ENCODE peak calls at places on chromosomes 2 and 18, in seven cellular contexts. T is adrenal gland, Q is psoas muscle, D is A549, U is body of pancreas, F is astrocyte, C is tibial artery. E is an unnamed sample.

GRCh38 chr2:240672701-240673190 is 9.9 kb downstream of the AQP12B start:
- DNase-seq in T (no peak), Q (peak; percentile 60), D (no peak), U (no peak), F (no peak), C (no peak), E (no peak)

GRCh38 chr2:25617948-25618646 is 55.3 kb downstream of the DTNB start:
- DNase-seq in T (no peak), Q (no peak), D (peak; percentile 52), U (peak; percentile 4), F (peak; percentile 91), C (no peak), E (no peak)

GRCh38 chr2:192000196-192000990 is 153.5 kb upstream of the CAVIN2 start:
- DNase-seq in T (no peak), Q (no peak), D (no peak), U (no peak), F (no peak), C (no peak), E (no peak)

GRCh38 chr2:222722327-222722946 is 51.0 kb downstream of the MOGAT1 start:
- DNase-seq in T (no peak), Q (no peak), D (no peak), U (no peak), F (peak; percentile 88), C (no peak), E (no peak)

GRCh38 chr18:24616638-24617037 is 156.2 kb downstream of the HRH4 start:
- DNase-seq in T (no peak), Q (no peak), D (no peak), U (no peak), F (no peak), C (no peak), E (no peak)

GRCh38 chr2:127674241-127675209 is 805 bp downstream of the LIMS2 start:
- DNase-seq in T (no peak), Q (peak; percentile 65), D (no peak), U (peak; percentile 14), F (no peak), C (peak; percentile 61), E (no peak)

GRCh38 chr18:77084757-77085035 is 47.9 kb downstream of the MBP start:
- DNase-seq in T (no peak), Q (no peak), D (no peak), U (peak; percentile 54), F (peak; percentile 19), C (no peak), E (no peak)

GRCh38 chr18:42028232-42028832 is 73.3 kb downstream of the PIK3C3 start:
- DNase-seq in T (peak; percentile 22), Q (no peak), D (peak; percentile 9), U (peak; percentile 19), F (peak; percentile 10), C (no peak), E (no peak)

GRCh38 chr18:52070295-52070756 is 269.7 kb upstream of the DCC start:
- DNase-seq in T (no peak), Q (no peak), D (no peak), U (no peak), F (no peak), C (no peak), E (no peak)

GRCh38 chr2:128731994-128732650 is 413.5 kb upstream of the HS6ST1 start:
- DNase-seq in T (no peak), Q (no peak), D (no peak), U (no peak), F (no peak), C (no peak), E (no peak)

GRCh38 chr2:227884511-227884947 is 13.1 kb downstream of the DAW1 start:
- DNase-seq in T (peak; percentile 57), Q (peak; percentile 67), D (peak; percentile 79), U (peak; percentile 85), F (peak; percentile 50), C (peak; percentile 68), E (peak; percentile 22)

GRCh38 chr2:137928547-137929503 is 35.4 kb upstream of the HNMT start:
- DNase-seq in T (no peak), Q (no peak), D (peak; percentile 43), U (no peak), F (peak; percentile 90), C (no peak), E (no peak)

GRCh38 chr2:7083580-7084509 is 166.6 kb downstream of the RNF144A start:
- DNase-seq in T (no peak), Q (no peak), D (peak; percentile 64), U (no peak), F (peak; percentile 18), C (no peak), E (no peak)

GRCh38 chr2:64143154-64144056 is 815 bp downstream of the PELI1 start:
- DNase-seq in T (peak; percentile 29), Q (peak; percentile 64), D (peak; percentile 28), U (peak; percentile 25), F (peak; percentile 26), C (no peak), E (peak; percentile 24)

GRCh38 chr2:47404356-47404755 is 1.4 kb downstream of the MSH2 start:
- DNase-seq in T (no peak), Q (no peak), D (no peak), U (no peak), F (no peak), C (no peak), E (no peak)

GRCh38 chr2:158297606-158298005 is 158.9 kb downstream of the CCDC148 start:
- DNase-seq in T (no peak), Q (no peak), D (no peak), U (no peak), F (peak; percentile 12), C (no peak), E (no peak)

GRCh38 chr2:3692375-3692774 is 11.0 kb upstream of the DCDC2C start:
- DNase-seq in T (no peak), Q (no peak), D (peak; percentile 49), U (no peak), F (no peak), C (no peak), E (no peak)

GRCh38 chr2:26816893-26817292 is 31.0 kb downstream of the CENPA start:
- DNase-seq in T (no peak), Q (no peak), D (no peak), U (no peak), F (no peak), C (no peak), E (no peak)

GRCh38 chr2:98134138-98134537 is 47.2 kb downstream of the VWA3B start:
- DNase-seq in T (no peak), Q (peak; percentile 64), D (no peak), U (peak; percentile 10), F (peak; percentile 36), C (no peak), E (no peak)

GRCh38 chr2:25310965-25311865 is 30.5 kb downstream of the DNMT3A start:
- DNase-seq in T (peak; percentile 77), Q (no peak), D (no peak), U (peak; percentile 91), F (no peak), C (no peak), E (no peak)

GRCh38 chr2:29694741-29695140 is 226.6 kb downstream of the ALK start:
- DNase-seq in T (no peak), Q (no peak), D (no peak), U (no peak), F (no peak), C (no peak), E (no peak)

GRCh38 chr2:236745420-236746210 is 176.0 kb downstream of the ACKR3 start:
- DNase-seq in T (no peak), Q (no peak), D (peak; percentile 79), U (peak; percentile 50), F (peak; percentile 91), C (peak; percentile 49), E (no peak)

GRCh38 chr2:218383892-218384519 is 1.9 kb downstream of the SLC11A1 start:
- DNase-seq in T (no peak), Q (no peak), D (no peak), U (peak; percentile 28), F (no peak), C (peak; percentile 33), E (no peak)

DNA sequence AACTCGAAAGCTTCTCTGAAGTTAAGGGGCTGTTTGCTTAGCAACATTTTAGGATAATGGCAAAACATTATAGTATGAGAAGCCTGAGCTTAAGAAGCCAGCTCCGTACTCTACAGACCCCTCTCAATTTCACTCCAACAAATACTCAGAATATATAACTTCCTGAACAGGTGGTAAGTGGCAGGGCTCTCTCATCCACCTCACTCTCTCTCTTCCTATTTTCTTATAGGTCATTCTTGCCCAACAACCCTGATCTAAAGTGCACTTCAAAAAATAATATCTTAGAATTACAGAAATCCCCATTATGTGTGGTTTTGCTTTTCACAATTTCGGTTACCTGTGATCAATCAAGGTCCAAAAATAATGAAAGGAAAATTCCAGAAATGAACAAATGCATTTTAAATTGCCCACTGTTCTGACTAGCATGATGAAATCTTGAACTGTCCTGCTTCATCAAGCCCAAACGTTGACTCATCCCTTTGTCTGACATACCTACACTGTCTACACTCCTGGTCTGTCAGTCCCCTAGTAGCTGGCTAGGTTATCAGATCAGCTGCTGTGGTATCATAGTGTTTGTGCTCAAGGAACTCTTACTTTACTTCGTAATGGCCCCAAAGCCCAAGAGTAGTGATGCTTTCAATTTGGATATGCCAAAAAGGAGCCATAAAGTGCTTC is 122.8 kb upstream of the COL5A2 start:
- DNase-seq in T (no peak), Q (no peak), D (peak; percentile 46), U (no peak), F (peak; percentile 40), C (no peak), E (no peak)
- H3K27ac ChIP-seq in T (no peak overlapping the region), Q (no peak overlapping the region), D (peak overlapping the region; percentile 79), U (no peak overlapping the region), F (no peak overlapping the region), C (no peak overlapping the region), E (no peak overlapping the region)

GRCh38 chr2:172624996-172625395 is 69.1 kb downstream of the PDK1 start:
- DNase-seq in T (no peak), Q (no peak), D (no peak), U (no peak), F (peak; percentile 54), C (no peak), E (no peak)

GRCh38 chr2:172635548-172635947 is 79.7 kb downstream of the PDK1 start:
- DNase-seq in T (no peak), Q (no peak), D (no peak), U (no peak), F (no peak), C (no peak), E (no peak)

GRCh38 chr2:172634477-172634876 is 78.6 kb downstream of the PDK1 start:
- DNase-seq in T (no peak), Q (no peak), D (no peak), U (no peak), F (no peak), C (no peak), E (no peak)

GRCh38 chr2:172628085-172628484 is 72.2 kb downstream of the PDK1 start:
- DNase-seq in T (no peak), Q (no peak), D (no peak), U (no peak), F (no peak), C (no peak), E (no peak)

GRCh38 chr2:172629586-172629985 is 73.7 kb downstream of the PDK1 start:
- DNase-seq in T (no peak), Q (no peak), D (no peak), U (no peak), F (no peak), C (no peak), E (no peak)
- H3K4me3 ChIP-seq in T (no peak overlapping the region), Q (no peak overlapping the region), D (no peak overlapping the region), U (no peak overlapping the region), F (no peak overlapping the region), C (no peak overlapping the region), E (no peak overlapping the region)

GRCh38 chr2:38685116-38685735 is 19.3 kb downstream of the GALM start:
- DNase-seq in T (peak; percentile 30), Q (no peak), D (peak; percentile 95), U (peak; percentile 55), F (no peak), C (no peak), E (no peak)
- H3K27ac ChIP-seq in T (peak overlapping the region; percentile 85), Q (no peak overlapping the region), D (peak overlapping the region; percentile 90), U (peak overlapping the region; percentile 19), F (no peak overlapping the region), C (peak overlapping the region; percentile 41), E (peak overlapping the region; percentile 15)

GRCh38 chr2:44706584-44707553 is 234.6 kb upstream of the SIX3 start:
- DNase-seq in T (no peak), Q (no peak), D (no peak), U (no peak), F (peak; percentile 5), C (no peak), E (no peak)
- H3K4me3 ChIP-seq in T (no peak overlapping the region), Q (no peak overlapping the region), D (no peak overlapping the region), U (no peak overlapping the region), F (peak overlapping the region; percentile 27), C (no peak overlapping the region), E (no peak overlapping the region)

E was measured in effector memory CD4-positive, alpha-beta T cell.